ENCODE peak calls at places on chromosomes 6 and 20, in ten cellular contexts. Y is GM20000; D is breast epithelium; R is CD8-positive, alpha-beta T cell; O is endodermal cell; K is lower leg skin; H is dorsolateral prefrontal cortex; A is mammary epithelial cell; J is tibial nerve; Q is neural crest cell. F is an unnamed sample.

GRCh38 chr6:105608711-105609374 is 206.0 kb upstream of the PREP start:
- DNase-seq in Y (no peak), D (no peak), R (no peak), O (no peak), K (no peak), H (no peak), A (peak), J (no peak), Q (no peak), F (peak)

GRCh38 chr6:152846825-152847224 is 96.2 kb downstream of the VIP start:
- DNase-seq in Y (no peak), D (no peak), R (no peak), O (no peak), K (no peak), H (no peak), A (peak), J (no peak), Q (no peak), F (no peak)

GRCh38 chr20:19121463-19121862 is 91.0 kb upstream of the SLC24A3 start:
- DNase-seq in Y (no peak), D (no peak), R (no peak), O (no peak), K (no peak), H (no peak), A (no peak), J (no peak), Q (no peak), F (peak)

GRCh38 chr6:161150566-161150965 is 123.3 kb downstream of the AGPAT4 start:
- DNase-seq in Y (no peak), D (no peak), R (no peak), O (no peak), K (no peak), H (no peak), A (no peak), J (no peak), Q (no peak), F (no peak)

GRCh38 chr6:1997702-1998101 is 247.7 kb downstream of the GMDS start:
- DNase-seq in Y (no peak), D (no peak), R (no peak), O (no peak), K (no peak), H (no peak), A (no peak), J (no peak), Q (no peak), F (no peak)

GRCh38 chr6:72950114-72950860 is 275.0 kb downstream of the KHDC1L start:
- DNase-seq in Y (no peak), D (no peak), R (no peak), O (no peak), K (no peak), H (no peak), A (peak), J (no peak), Q (no peak), F (no peak)

GRCh38 chr20:25248501-25249172 is 752 bp downstream of the PYGB start:
- DNase-seq in Y (peak), D (no peak), R (no peak), O (peak), K (no peak), H (no peak), A (no peak), J (no peak), Q (peak), F (peak)

GRCh38 chr6:148593130-148593812 is 153.6 kb upstream of the UST start:
- DNase-seq in Y (no peak), D (no peak), R (no peak), O (no peak), K (peak), H (no peak), A (no peak), J (no peak), Q (no peak), F (no peak)

GRCh38 chr6:44061375-44062104 is 65.7 kb downstream of the MRPL14 start:
- DNase-seq in Y (no peak), D (no peak), R (no peak), O (no peak), K (no peak), H (no peak), A (peak), J (no peak), Q (no peak), F (no peak)

GRCh38 chr6:30155522-30156261 is 5.3 kb downstream of the TRIM10 start:
- DNase-seq in Y (no peak), D (no peak), R (no peak), O (no peak), K (no peak), H (no peak), A (no peak), J (no peak), Q (no peak), F (no peak)

GRCh38 chr6:7085911-7086310 is 21.9 kb upstream of the RREB1 start:
- DNase-seq in Y (no peak), D (no peak), R (peak), O (no peak), K (no peak), H (no peak), A (no peak), J (peak), Q (no peak), F (peak)

GRCh38 chr20:10647471-10647870 is 26.3 kb downstream of the JAG1 start:
- DNase-seq in Y (peak), D (no peak), R (no peak), O (peak), K (no peak), H (no peak), A (no peak), J (peak), Q (no peak), F (no peak)

GRCh38 chr20:48567145-48567544 is 260.7 kb downstream of the PREX1 start:
- DNase-seq in Y (no peak), D (no peak), R (no peak), O (no peak), K (no peak), H (no peak), A (no peak), J (no peak), Q (no peak), F (no peak)

GRCh38 chr6:135114355-135115145 is 59.9 kb upstream of the HBS1L start:
- DNase-seq in Y (peak), D (no peak), R (no peak), O (no peak), K (no peak), H (no peak), A (no peak), J (no peak), Q (no peak), F (no peak)

GRCh38 chr20:1423625-1424106 is 30.8 kb upstream of the FKBP1A start:
- DNase-seq in Y (no peak), D (no peak), R (no peak), O (peak), K (peak), H (no peak), A (no peak), J (no peak), Q (peak), F (peak)

GRCh38 chr6:79421707-79422484 is 115.3 kb downstream of the LCA5 start:
- DNase-seq in Y (no peak), D (no peak), R (no peak), O (no peak), K (peak), H (no peak), A (peak), J (no peak), Q (no peak), F (peak)

GRCh38 chr20:58864346-58864745 is 11.8 kb downstream of the GNAS start:
- DNase-seq in Y (no peak), D (no peak), R (no peak), O (no peak), K (no peak), H (no peak), A (no peak), J (no peak), Q (no peak), F (no peak)
- TF ChIP-seq CTCF in Y (no peak), D (no peak), R (peak), O (peak), K (no peak), H (no peak), A (peak), J (no peak), Q (peak), F (no peak)

DNA sequence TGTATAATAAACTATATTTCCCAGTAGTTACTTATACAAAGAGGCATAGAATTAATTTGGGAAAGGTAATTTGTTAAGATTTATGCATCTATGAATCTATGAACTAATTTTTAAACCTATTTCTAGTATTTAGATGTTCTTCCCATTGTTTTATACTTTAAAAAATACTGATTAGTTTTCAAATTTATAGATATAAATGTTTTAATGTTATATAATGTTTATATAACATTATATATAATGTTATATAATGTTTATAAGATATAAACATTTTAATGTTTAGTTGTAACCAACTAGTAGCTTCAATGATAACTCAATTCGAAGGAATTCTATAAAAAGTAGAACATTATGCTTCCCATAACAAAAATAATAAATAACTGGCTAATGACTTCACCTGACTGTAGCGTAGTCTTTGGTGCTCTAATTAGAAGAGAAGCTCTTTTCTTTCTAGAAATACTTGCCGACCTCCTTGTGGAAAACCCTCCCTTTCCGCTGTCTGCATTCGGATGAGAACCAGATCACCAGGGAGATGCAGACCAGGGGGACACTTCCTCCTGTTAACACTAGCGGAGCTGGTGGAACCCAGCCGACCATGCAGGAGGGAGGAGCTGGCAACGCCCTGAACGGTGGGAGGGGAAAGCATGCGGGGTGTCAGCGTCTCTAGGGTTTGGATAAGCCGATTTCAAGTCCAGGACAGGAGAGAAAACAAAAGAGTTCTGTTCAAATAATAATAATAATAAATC is 158.4 kb downstream of the OR2B2 start:
- DNase-seq in Y (peak), D (no peak), R (peak), O (peak), K (peak), H (peak), A (peak), J (no peak), Q (peak), F (peak)
- TF ChIP-seq CTCF in Y (no peak), D (no peak), R (no peak), O (peak), K (no peak), H (no peak), A (peak), J (no peak), Q (peak), F (no peak)

GRCh38 chr6:165098165-165098564 is 211.2 kb downstream of the C6orf118 start:
- DNase-seq in Y (no peak), D (no peak), R (no peak), O (peak), K (no peak), H (no peak), A (no peak), J (no peak), Q (no peak), F (no peak)
- TF ChIP-seq CTCF in Y (no peak), D (no peak), R (no peak), O (peak), K (no peak), H (no peak), A (peak), J (no peak), Q (peak), F (no peak)

GRCh38 chr20:33767739-33768138 is 35.9 kb downstream of the ZNF341 start:
- DNase-seq in Y (no peak), D (no peak), R (no peak), O (no peak), K (no peak), H (no peak), A (no peak), J (no peak), Q (no peak), F (no peak)

GRCh38 chr20:33772439-33772838 is 38.7 kb upstream of the CHMP4B start:
- DNase-seq in Y (no peak), D (no peak), R (no peak), O (no peak), K (no peak), H (no peak), A (no peak), J (no peak), Q (no peak), F (no peak)

GRCh38 chr20:33769032-33769431 is 37.2 kb downstream of the ZNF341 start:
- DNase-seq in Y (no peak), D (no peak), R (no peak), O (no peak), K (no peak), H (no peak), A (no peak), J (no peak), Q (no peak), F (no peak)

GRCh38 chr20:33771938-33772337 is 39.2 kb upstream of the CHMP4B start:
- DNase-seq in Y (no peak), D (no peak), R (no peak), O (no peak), K (no peak), H (no peak), A (no peak), J (no peak), Q (no peak), F (no peak)

GRCh38 chr20:33770005-33770404 is 38.2 kb downstream of the ZNF341 start:
- DNase-seq in Y (no peak), D (no peak), R (no peak), O (no peak), K (no peak), H (no peak), A (no peak), J (no peak), Q (no peak), F (no peak)
- TF ChIP-seq CTCF in Y (peak), D (no peak), R (no peak), O (no peak), K (no peak), H (no peak), A (no peak), J (no peak), Q (no peak), F (no peak)

GRCh38 chr6:41451039-41451438 is 95.1 kb upstream of the FOXP4 start:
- DNase-seq in Y (no peak), D (no peak), R (no peak), O (peak), K (no peak), H (no peak), A (no peak), J (no peak), Q (no peak), F (peak)
- TF ChIP-seq CTCF in Y (no peak), D (no peak), R (no peak), O (peak), K (no peak), H (no peak), A (no peak), J (no peak), Q (peak), F (no peak)

DNA sequence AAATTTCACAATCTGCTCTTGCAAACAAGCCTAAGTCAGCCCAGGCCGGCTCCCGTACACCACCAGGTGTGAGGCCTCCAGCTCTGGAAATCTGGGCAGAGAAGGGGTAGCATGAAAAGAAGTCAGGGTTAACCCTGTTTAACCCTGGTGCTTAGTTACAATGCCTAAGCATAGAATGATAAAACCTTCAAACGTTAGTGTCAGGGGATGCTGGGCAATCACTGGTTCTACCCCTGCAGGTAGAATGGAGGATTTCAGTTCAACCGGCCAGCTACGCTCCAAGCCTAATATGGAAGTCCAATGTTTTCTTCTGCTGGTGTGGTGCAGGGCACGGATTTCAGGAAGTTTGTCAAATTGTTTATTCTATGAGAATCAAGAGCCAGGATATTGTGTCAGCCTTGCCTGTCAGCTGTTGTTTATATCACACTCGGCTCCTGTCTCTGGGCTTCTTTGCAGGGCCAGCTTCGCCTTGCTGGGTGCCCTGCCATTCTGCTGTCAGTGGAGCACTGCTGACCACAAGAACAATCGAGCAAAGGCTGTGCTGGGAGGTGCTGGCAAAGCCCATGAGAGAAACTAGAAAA is 20.2 kb upstream of the CD93 start:
- DNase-seq in Y (no peak), D (no peak), R (no peak), O (no peak), K (no peak), H (no peak), A (no peak), J (no peak), Q (no peak), F (no peak)
- TF ChIP-seq CTCF in Y (no peak), D (no peak), R (no peak), O (peak), K (no peak), H (no peak), A (no peak), J (no peak), Q (peak), F (no peak)

GRCh38 chr6:34248727-34249468 is at the start of gene SMIM29:
- DNase-seq in Y (peak), D (peak), R (peak), O (peak), K (peak), H (peak), A (peak), J (peak), Q (peak), F (peak)
- TF ChIP-seq CTCF in Y (peak), D (peak), R (peak), O (peak), K (no peak), H (peak), A (peak), J (peak), Q (peak), F (peak)

F was measured in colonic mucosa.